ENCODE peak calls at places on chromosomes 11 and 22, in ten cellular contexts. S is fibroblast of lung, A is heart left ventricle, W is esophagus muscularis mucosa, Z is IMR-90, B is GM23248, P is tibial nerve, L is astrocyte, R is lung, O is stomach. G is an unnamed sample.

GRCh38 chr22:28917747-28918543 is 34.6 kb downstream of the ZNRF3 start:
- DNase-seq in S (peak; percentile 62), A (peak; percentile 49), W (no peak), Z (peak; percentile 31), B (no peak), P (no peak), L (peak; percentile 66), R (peak; percentile 52), O (peak; percentile 57), G (no peak)

GRCh38 chr11:87022254-87022653 is 15.5 kb upstream of the TMEM135 start:
- DNase-seq in S (no peak), A (no peak), W (no peak), Z (no peak), B (no peak), P (no peak), L (no peak), R (no peak), O (no peak), G (no peak)

GRCh38 chr11:11895672-11896071 is 53.9 kb downstream of the USP47 start:
- DNase-seq in S (peak; percentile 42), A (no peak), W (no peak), Z (peak; percentile 10), B (peak; percentile 35), P (no peak), L (no peak), R (no peak), O (no peak), G (no peak)

GRCh38 chr11:101915811-101916291 is 471 bp downstream of the ANGPTL5 start:
- DNase-seq in S (peak; percentile 49), A (no peak), W (no peak), Z (peak; percentile 36), B (peak; percentile 80), P (no peak), L (peak; percentile 25), R (no peak), O (no peak), G (no peak)

GRCh38 chr11:129937592-129938238 is 42.3 kb upstream of the NFRKB start:
- DNase-seq in S (no peak), A (no peak), W (no peak), Z (no peak), B (no peak), P (no peak), L (no peak), R (no peak), O (no peak), G (no peak)

GRCh38 chr22:39277135-39277607 is 32.4 kb upstream of the PDGFB start:
- DNase-seq in S (peak; percentile 92), A (no peak), W (no peak), Z (peak; percentile 92), B (peak; percentile 68), P (no peak), L (peak; percentile 72), R (no peak), O (no peak), G (no peak)

GRCh38 chr11:111370902-111371578 is 8.0 kb downstream of the POU2AF1 start:
- DNase-seq in S (no peak), A (no peak), W (no peak), Z (no peak), B (no peak), P (no peak), L (no peak), R (no peak), O (no peak), G (no peak)

GRCh38 chr11:93986716-93987115 is 34.4 kb upstream of the HEPHL1 start:
- DNase-seq in S (peak; percentile 18), A (no peak), W (no peak), Z (peak; percentile 10), B (peak; percentile 46), P (no peak), L (peak; percentile 48), R (no peak), O (peak; percentile 48), G (no peak)

GRCh38 chr11:58928082-58928574 is 11.2 kb upstream of the GLYATL1 start:
- DNase-seq in S (no peak), A (no peak), W (no peak), Z (peak; percentile 7), B (peak; percentile 39), P (no peak), L (peak; percentile 10), R (no peak), O (no peak), G (no peak)

DNA sequence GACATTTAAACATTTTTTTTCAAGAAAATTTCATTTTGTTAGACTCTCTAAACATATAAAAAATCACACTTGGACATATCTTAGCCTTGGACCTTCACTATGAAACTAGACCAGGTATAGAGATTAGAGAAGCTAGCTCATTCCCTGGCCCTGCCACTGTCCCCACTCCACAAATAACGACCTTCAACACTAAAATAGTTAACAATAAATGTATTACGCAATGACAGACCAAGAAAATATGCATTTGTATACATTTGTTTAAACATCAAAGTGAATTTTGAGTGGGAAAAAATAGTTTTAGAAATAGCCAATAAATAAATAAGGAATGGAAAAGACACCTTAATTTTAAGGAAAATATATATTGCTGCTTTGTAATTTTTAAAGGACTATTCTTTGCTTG is 20.9 kb downstream of the OR5J2 start:
- DNase-seq in S (no peak), A (no peak), W (no peak), Z (no peak), B (no peak), P (no peak), L (no peak), R (no peak), O (no peak), G (no peak)
- H3K27ac ChIP-seq in S (no peak overlapping the region), A (no peak overlapping the region), W (no peak overlapping the region), Z (no peak overlapping the region), B (no peak overlapping the region), P (no peak overlapping the region), L (no peak overlapping the region), R (no peak overlapping the region), O (no peak overlapping the region), G (no peak overlapping the region)

GRCh38 chr11:18383388-18384156 is 10.8 kb upstream of the LDHA start:
- DNase-seq in S (peak; percentile 98), A (peak; percentile 92), W (peak; percentile 94), Z (peak; percentile 96), B (peak; percentile 100), P (peak; percentile 70), L (peak; percentile 97), R (peak; percentile 69), O (peak; percentile 76), G (peak; percentile 44)
- H3K4me3 ChIP-seq in S (no peak overlapping the region), A (peak overlapping the region; percentile 32), W (peak overlapping the region; percentile 32), Z (no peak overlapping the region), B (peak overlapping the region; percentile 54), P (no peak overlapping the region), L (no peak overlapping the region), R (no peak overlapping the region), O (no peak overlapping the region), G (peak overlapping the region; percentile 36)

DNA sequence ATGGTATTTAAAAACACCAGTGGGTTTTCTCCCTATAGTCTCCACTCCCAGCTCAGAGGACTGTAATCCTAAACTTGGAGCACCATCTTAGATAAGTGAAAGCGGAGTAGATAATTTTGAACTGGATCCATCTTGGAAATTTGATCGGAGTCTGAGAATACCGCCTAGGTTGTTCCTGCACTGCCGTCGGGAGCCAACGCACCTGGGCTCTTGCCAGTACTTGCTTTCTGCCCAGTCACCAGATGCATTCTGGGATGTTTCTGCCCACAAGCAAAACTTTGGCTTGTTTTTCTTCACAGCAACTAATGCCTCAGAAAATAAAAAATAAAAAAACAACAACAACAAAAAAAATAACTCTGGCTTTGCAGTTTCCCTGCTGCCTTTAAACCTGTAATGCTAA is 113.0 kb upstream of the MTMR2 start:
- DNase-seq in S (no peak), A (no peak), W (no peak), Z (no peak), B (no peak), P (no peak), L (no peak), R (no peak), O (no peak), G (no peak)
- H3K36me3 ChIP-seq in S (no peaks in the 10 kb centered on the region), A (no peaks in the 10 kb centered on the region), W (no peaks in the 10 kb centered on the region), Z (peaks cover 3% of the 10 kb centered on the region), B (no peaks in the 10 kb centered on the region), P (no peaks in the 10 kb centered on the region), L (no peaks in the 10 kb centered on the region), R (no peaks in the 10 kb centered on the region), O (no peaks in the 10 kb centered on the region), G (no peaks in the 10 kb centered on the region)

DNA sequence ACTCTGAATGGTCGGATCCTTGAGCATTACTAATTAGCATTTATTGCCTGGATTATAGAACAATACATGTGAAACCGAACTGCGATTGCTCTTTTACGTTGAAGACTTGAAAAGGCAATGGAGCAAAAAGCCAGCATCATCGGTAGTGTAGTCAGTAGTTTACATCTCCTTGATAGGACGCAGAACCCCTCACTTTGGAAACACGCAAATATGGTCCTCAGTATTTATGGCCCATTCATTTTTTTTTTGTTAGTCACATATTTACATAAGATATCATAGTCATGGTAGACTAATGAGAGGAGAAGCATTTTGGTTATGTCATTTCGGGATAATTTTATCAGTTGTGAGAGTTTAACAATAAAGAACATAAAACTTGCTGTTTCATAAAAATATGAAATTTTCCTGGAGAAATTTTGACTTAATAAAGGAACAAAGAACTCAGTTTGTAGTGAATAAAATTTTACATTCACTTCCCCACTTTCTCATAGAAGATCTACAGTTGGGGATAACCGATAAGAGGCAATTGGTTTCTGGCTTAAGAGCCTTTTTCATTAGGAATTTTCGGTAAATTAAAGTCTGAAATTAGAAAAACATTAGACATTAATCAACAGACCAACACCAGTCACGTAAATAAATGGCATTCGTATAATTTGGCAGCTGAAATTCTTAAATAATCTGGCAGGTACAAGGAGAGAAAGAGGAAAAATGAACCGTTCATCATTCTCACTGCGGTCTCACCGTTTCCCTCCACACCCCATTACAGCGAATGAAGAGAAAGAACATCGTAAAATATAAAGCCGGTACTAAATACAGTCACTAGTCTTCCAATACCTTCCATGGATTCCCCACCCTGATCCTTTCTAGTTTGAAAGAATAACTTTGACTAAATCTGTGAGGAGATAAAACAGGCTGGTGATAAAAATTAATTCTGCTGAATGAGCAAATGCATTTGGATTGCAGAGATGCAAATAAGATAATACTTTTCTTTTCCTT is 19.8 kb downstream of the BLID start:
- DNase-seq in S (no peak), A (no peak), W (no peak), Z (peak; percentile 81), B (peak; percentile 52), P (no peak), L (peak; percentile 92), R (no peak), O (no peak), G (no peak)
- H3K27ac ChIP-seq in S (peak overlapping the region; percentile 16), A (no peak overlapping the region), W (peak overlapping the region; percentile 92), Z (peak overlapping the region; percentile 46), B (peak overlapping the region; percentile 93), P (peak overlapping the region; percentile 94), L (peak overlapping the region; percentile 95), R (no peak overlapping the region), O (no peak overlapping the region), G (no peak overlapping the region)